ENCODE peak calls at places on chromosomes 6 and 20, in nine cellular contexts. E, N, S, R, O, X, Y, L and P are unnamed samples.

GRCh38 chr20:14960837-14961236 is 623.4 kb upstream of the FLRT3 start:
- DNase-seq in N (no peak), E (no peak), S (no peak), O (no peak), X (no peak), L (no peak), Y (no peak), R (no peak), P (no peak)

GRCh38 chr6:166757226-166758135 is 130.4 kb upstream of the RPS6KA2 start:
- DNase-seq in O (no peak), X (no peak), L (no peak), E (peak; percentile 15), N (no peak), R (no peak), S (peak; percentile 60), Y (no peak), P (peak; percentile 31)

GRCh38 chr20:13611726-13612125 is 27.0 kb downstream of the TASP1 start:
- DNase-seq in Y (no peak), N (no peak), E (peak; percentile 57), O (no peak), S (no peak), L (no peak), R (no peak), X (no peak), P (no peak)

GRCh38 chr6:32815115-32815514 is 1.7 kb downstream of the HLA-DOB start:
- DNase-seq in Y (no peak), E (peak; percentile 82), S (no peak), X (no peak), O (no peak), L (no peak), R (no peak), N (no peak), P (no peak)

GRCh38 chr20:59829415-59830106 is 103.9 kb downstream of the SYCP2 start:
- DNase-seq in Y (no peak), L (peak; percentile 17), E (no peak), R (no peak), X (no peak), O (no peak), N (no peak), S (no peak), P (no peak)

GRCh38 chr20:57708694-57709673 is 831 bp downstream of the PMEPA1 start:
- DNase-seq in X (no peak), S (peak; percentile 82), N (no peak), L (no peak), R (no peak), Y (peak; percentile 57), E (peak; percentile 48), O (peak; percentile 41), P (no peak)

GRCh38 chr6:53618219-53618618 is 47.3 kb downstream of the KLHL31 start:
- DNase-seq in S (no peak), E (no peak), O (no peak), N (no peak), Y (no peak), L (no peak), R (no peak), X (no peak), P (no peak)

GRCh38 chr6:113776998-113777397 is 80.1 kb upstream of the MARCKS start:
- DNase-seq in R (no peak), O (no peak), E (peak; percentile 28), S (no peak), N (no peak), L (no peak), Y (no peak), X (no peak), P (no peak)

GRCh38 chr20:56890011-56890410 is 260.9 kb downstream of the TFAP2C start:
- DNase-seq in S (no peak), Y (no peak), O (no peak), L (no peak), X (no peak), N (no peak), E (no peak), R (no peak), P (no peak)

GRCh38 chr6:15444881-15445280 is 199.0 kb downstream of the JARID2 start:
- DNase-seq in N (no peak), Y (no peak), S (peak; percentile 78), X (no peak), O (no peak), E (no peak), L (no peak), R (no peak), P (no peak)

GRCh38 chr6:9412951-9413559 is 977.7 kb upstream of the SLC35B3 start:
- DNase-seq in S (peak; percentile 35), X (peak; percentile 19), N (peak; percentile 57), L (no peak), E (no peak), R (no peak), O (peak; percentile 7), Y (no peak), P (no peak)

GRCh38 chr20:39109933-39110818 is 148.0 kb downstream of the DHX35 start:
- DNase-seq in L (no peak), X (no peak), Y (no peak), E (no peak), S (no peak), R (no peak), O (no peak), N (peak; percentile 51), P (no peak)

GRCh38 chr20:31781945-31782344 is 37.2 kb upstream of the MYLK2 start:
- DNase-seq in N (no peak), Y (no peak), L (no peak), R (no peak), O (no peak), X (no peak), S (no peak), E (no peak), P (no peak)

GRCh38 chr20:51176846-51177245 is 153.9 kb upstream of the KCNG1 start:
- DNase-seq in E (no peak), L (no peak), S (no peak), X (no peak), O (no peak), R (no peak), Y (no peak), N (no peak), P (no peak)

GRCh38 chr20:15515706-15516105 is 1057.5 kb downstream of the KIF16B start:
- DNase-seq in N (no peak), Y (no peak), X (no peak), O (no peak), L (no peak), S (peak; percentile 10), E (no peak), R (no peak), P (no peak)

GRCh38 chr6:11653028-11653583 is 115.6 kb downstream of the TMEM170B start:
- DNase-seq in L (peak; percentile 35), Y (peak; percentile 46), N (no peak), X (peak; percentile 56), S (no peak), R (peak; percentile 38), O (peak; percentile 31), E (peak; percentile 90), P (peak; percentile 84)

GRCh38 chr6:1027109-1027794 is 284.6 kb upstream of the FOXQ1 start:
- DNase-seq in X (no peak), E (peak; percentile 57), R (no peak), Y (no peak), S (no peak), O (no peak), N (no peak), L (no peak), P (no peak)

GRCh38 chr6:39295538-39295937 is 18.7 kb downstream of the KCNK17 start:
- DNase-seq in O (no peak), L (no peak), R (no peak), E (no peak), S (no peak), X (no peak), Y (no peak), N (no peak), P (no peak)

GRCh38 chr6:106642476-106642875 is 13.1 kb downstream of the QRSL1 start:
- DNase-seq in Y (no peak), X (no peak), E (no peak), S (no peak), O (no peak), R (no peak), N (no peak), L (no peak), P (no peak)

GRCh38 chr20:49594143-49594928 is 26.4 kb upstream of the PTGIS start:
- DNase-seq in Y (peak; percentile 76), S (no peak), O (peak; percentile 67), E (peak; percentile 89), R (no peak), N (no peak), X (no peak), L (peak; percentile 60), P (no peak)

DNA sequence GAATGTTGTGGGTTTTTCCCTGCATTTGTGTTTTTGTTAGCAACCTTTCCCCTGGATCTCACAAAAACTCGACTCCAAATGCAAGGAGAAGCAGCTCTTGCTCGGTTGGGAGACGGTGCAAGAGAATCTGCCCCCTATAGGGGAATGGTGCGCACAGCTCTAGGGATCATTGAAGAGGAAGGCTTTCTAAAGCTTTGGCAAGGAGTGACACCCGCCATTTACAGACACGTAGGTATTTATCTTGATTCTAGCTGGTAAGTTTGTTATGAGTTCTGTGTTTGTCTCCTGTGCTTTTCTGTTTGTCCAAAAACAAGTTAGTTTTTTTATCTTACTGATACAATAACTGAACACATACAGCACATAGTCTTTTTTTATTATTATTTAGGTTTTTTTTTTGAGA is 3.0 kb downstream of the SLC25A27 start:
- DNase-seq in E (no peak), O (no peak), X (no peak), S (peak; percentile 34), N (peak; percentile 78), Y (no peak), L (no peak), R (no peak), P (no peak)
- TF ChIP-seq CTCF in E (peak; percentile 40), O (peak; percentile 31), X (no peak), S (peak; percentile 31), N (peak; percentile 50), Y (no peak), L (no peak), R (peak; percentile 17), P (peak; percentile 44)

DNA sequence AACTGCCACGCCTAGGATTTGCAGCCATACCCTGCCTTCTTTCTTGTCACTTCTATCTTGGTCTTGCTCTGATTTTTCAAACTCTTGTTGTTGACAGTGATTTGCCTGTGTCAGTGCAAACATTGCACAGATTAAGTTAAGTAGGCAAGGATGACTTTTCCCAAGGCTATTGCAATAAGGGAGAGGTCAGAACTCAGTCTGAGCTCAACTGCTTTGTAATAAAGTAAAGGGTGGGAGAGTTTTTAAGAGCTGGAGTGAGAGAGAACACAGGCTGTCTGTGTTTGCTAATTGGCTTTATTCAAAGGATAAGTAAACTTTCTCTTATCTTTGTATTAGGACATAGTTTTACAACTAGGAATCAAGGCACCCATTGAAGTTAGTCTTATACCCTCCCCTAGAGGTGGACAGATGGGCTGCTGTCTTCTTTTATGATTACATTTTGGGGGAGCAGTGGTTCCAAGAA is 448.6 kb downstream of the PHF3 start:
- DNase-seq in Y (no peak), R (no peak), S (no peak), L (no peak), N (no peak), O (no peak), E (peak; percentile 87), X (no peak), P (no peak)
- TF ChIP-seq CTCF in Y (no peak), R (no peak), S (no peak), L (no peak), N (no peak), O (no peak), E (peak; percentile 36), X (no peak), P (no peak)

GRCh38 chr6:133512410-133513016 is 271.4 kb downstream of the EYA4 start:
- DNase-seq in O (peak; percentile 21), R (peak; percentile 3), L (no peak), X (peak; percentile 9), Y (peak; percentile 45), N (peak; percentile 58), E (peak; percentile 55), S (peak; percentile 26), P (no peak)
- TF ChIP-seq CTCF in O (peak; percentile 58), R (peak; percentile 55), L (peak; percentile 41), X (peak; percentile 36), Y (no peak), N (peak; percentile 49), E (peak; percentile 64), S (peak; percentile 71), P (peak; percentile 73)

GRCh38 chr20:63435552-63435951 is 36.9 kb downstream of the KCNQ2 start:
- DNase-seq in R (no peak), Y (no peak), X (no peak), S (no peak), O (no peak), E (no peak), L (no peak), N (no peak), P (no peak)
- TF ChIP-seq CTCF in R (no peak), Y (no peak), X (no peak), S (no peak), O (no peak), E (no peak), L (no peak), N (no peak), P (no peak)